ENCODE peak calls at places on chromosomes 7 and 10, in six cellular contexts. M is activated CD4-positive, alpha-beta T cell treated with anti-CD3 and anti-CD28 coated beads for 24 hours; R is fibroblast of pulmonary artery; D is NCI-H82; G is AG10803; A is GM18507. J is an unnamed sample.
A peak's percentile ranks its signal among the peaks of the same experiment; 100 is the strongest.

GRCh38 chr10:70711911-70712310 is 39.6 kb downstream of the ADAMTS14 start:
- DNase-seq in M (no peak), R (no peak), D (no peak), G (no peak), A (no peak), J (no peak)

GRCh38 chr7:150411606-150412005 is 32.5 kb downstream of the ZNF775 start:
- DNase-seq in M (no peak), R (no peak), D (no peak), G (no peak), A (no peak), J (no peak)

GRCh38 chr7:50632561-50633413 is 67.6 kb upstream of the DDC start:
- DNase-seq in M (peak; percentile 34), R (peak; percentile 70), D (peak; percentile 63), G (peak; percentile 44), A (no peak), J (peak; percentile 74)

GRCh38 chr7:126213876-126214275 is 1038.9 kb downstream of the GRM8 start:
- DNase-seq in M (no peak), R (no peak), D (no peak), G (no peak), A (no peak), J (peak; percentile 42)

GRCh38 chr10:63707254-63707910 is 186.2 kb downstream of the REEP3 start:
- DNase-seq in M (no peak), R (peak; percentile 99), D (no peak), G (peak; percentile 96), A (no peak), J (peak; percentile 98)

GRCh38 chr7:139772115-139772514 is 5.7 kb downstream of the HIPK2 start:
- DNase-seq in M (no peak), R (no peak), D (no peak), G (no peak), A (no peak), J (peak; percentile 54)

GRCh38 chr7:73429218-73429617 is 4.4 kb upstream of the FZD9 start:
- DNase-seq in M (no peak), R (peak; percentile 39), D (peak; percentile 76), G (no peak), A (no peak), J (no peak)

GRCh38 chr10:73205121-73205520 is 37.2 kb downstream of the FAM149B1 start:
- DNase-seq in M (no peak), R (no peak), D (no peak), G (no peak), A (no peak), J (no peak)

GRCh38 chr10:5890519-5890878 is 456 bp downstream of the FBH1 start:
- DNase-seq in M (peak; percentile 14), R (peak; percentile 16), D (peak; percentile 14), G (peak; percentile 24), A (no peak), J (peak; percentile 35)